ENCODE peak calls at places on chromosomes 11 and 22, in six cellular contexts. V is A549, X is fibroblast of mammary gland, J is tibial nerve, O is cardiac muscle cell, N is spleen. B is an unnamed sample.

GRCh38 chr22:26168199-26168915 is 905 bp upstream of the SEZ6L start:
- DNase-seq in O (no peak), N (no peak), X (no peak), J (no peak), V (no peak), B (no peak)

GRCh38 chr11:104051806-104052205 is 15.4 kb downstream of the DDI1 start:
- DNase-seq in X (no peak), N (no peak), O (no peak), V (no peak), J (no peak), B (no peak)

GRCh38 chr11:18455686-18456372 is at the start of gene LDHAL6A:
- DNase-seq in N (no peak), V (no peak), J (no peak), O (no peak), X (no peak), B (no peak)

GRCh38 chr11:43905788-43906187 is 25.2 kb downstream of the ALKBH3 start:
- DNase-seq in X (peak), O (no peak), V (no peak), N (no peak), J (no peak), B (no peak)

GRCh38 chr11:24932110-24933000 is 435.5 kb downstream of the LUZP2 start:
- DNase-seq in O (no peak), N (no peak), J (no peak), V (no peak), X (no peak), B (no peak)

GRCh38 chr11:72075756-72076155 is 4.6 kb downstream of the NUMA1 start:
- DNase-seq in X (no peak), J (no peak), O (no peak), V (no peak), N (no peak), B (no peak)

GRCh38 chr11:46202149-46202548 is 75.3 kb upstream of the CREB3L1 start:
- DNase-seq in N (no peak), O (no peak), J (no peak), X (no peak), V (no peak), B (no peak)

GRCh38 chr11:12842933-12843636 is 166.0 kb upstream of the RASSF10 start:
- DNase-seq in V (no peak), X (peak), O (peak), N (no peak), J (no peak), B (no peak)

GRCh38 chr11:45850446-45850845 is 3.2 kb downstream of the CRY2 start:
- DNase-seq in O (no peak), V (no peak), N (no peak), J (no peak), X (peak), B (no peak)

GRCh38 chr11:11757871-11758270 is 83.9 kb upstream of the USP47 start:
- DNase-seq in J (no peak), X (peak), V (no peak), N (no peak), O (no peak), B (no peak)

GRCh38 chr11:11567862-11568650 is 53.7 kb downstream of the GALNT18 start:
- DNase-seq in X (peak), N (no peak), J (no peak), O (no peak), V (no peak), B (no peak)

GRCh38 chr11:45334410-45334809 is 48.3 kb upstream of the SYT13 start:
- DNase-seq in V (no peak), N (no peak), X (no peak), O (no peak), J (no peak), B (no peak)

GRCh38 chr11:85827768-85828639 is 17.1 kb upstream of the SYTL2 start:
- DNase-seq in N (no peak), O (peak), J (no peak), X (peak), V (peak), B (peak)

GRCh38 chr11:118007040-118007439 is 20.8 kb downstream of the IL10RA start:
- DNase-seq in X (no peak), O (no peak), N (no peak), J (no peak), V (no peak), B (no peak)

GRCh38 chr11:60838132-60838531 is 3.8 kb upstream of the CCDC86 start:
- DNase-seq in O (peak), J (no peak), V (no peak), N (no peak), X (no peak), B (no peak)

GRCh38 chr11:116199182-116199581 is 573.6 kb downstream of the BUD13 start:
- DNase-seq in N (no peak), X (no peak), J (no peak), O (peak), V (no peak), B (no peak)

GRCh38 chr11:2838091-2838490 is 47.5 kb downstream of the CDKN1C start:
- DNase-seq in X (no peak), O (no peak), V (no peak), N (no peak), J (no peak), B (no peak)

GRCh38 chr11:3947084-3947483 is 91.6 kb downstream of the STIM1 start:
- DNase-seq in X (peak), V (no peak), J (peak), O (peak), N (no peak), B (no peak)

GRCh38 chr11:111819161-111820058 is 52.0 kb downstream of the ALG9 start:
- DNase-seq in X (peak), J (no peak), V (no peak), O (no peak), N (no peak), B (peak)

GRCh38 chr11:38296211-38296776 is 1698.3 kb upstream of the RAG2 start:
- DNase-seq in V (no peak), X (no peak), N (peak), O (no peak), J (no peak), B (no peak)

GRCh38 chr11:12220305-12220704 is 109.9 kb downstream of the MICAL2 start:
- DNase-seq in V (no peak), X (no peak), J (no peak), O (no peak), N (no peak), B (no peak)

GRCh38 chr11:37451903-37452302 is 853.9 kb upstream of the RAG2 start:
- DNase-seq in O (no peak), J (no peak), V (no peak), N (no peak), X (no peak), B (no peak)

GRCh38 chr11:1560011-1560579 is 12.0 kb downstream of the DUSP8 start:
- DNase-seq in X (no peak), J (no peak), O (no peak), V (no peak), N (peak), B (no peak)

GRCh38 chr11:33266418-33267215 is 9.4 kb downstream of the HIPK3 start:
- DNase-seq in V (no peak), X (peak), O (no peak), J (peak), N (no peak), B (peak)

GRCh38 chr22:50577987-50578775 is at the start of gene CPT1B:
- DNase-seq in J (no peak), X (peak), N (no peak), O (peak), V (no peak), B (no peak)

GRCh38 chr11:112343368-112344039 is 82.8 kb upstream of the PLET1 start:
- DNase-seq in O (no peak), X (peak), J (no peak), N (no peak), V (no peak), B (no peak)

GRCh38 chr22:47260551-47260950 is 498.1 kb downstream of the TBC1D22A start:
- DNase-seq in O (no peak), N (no peak), V (no peak), X (no peak), J (no peak), B (no peak)

GRCh38 chr11:125756050-125756449 is 10.0 kb downstream of the PATE1 start:
- DNase-seq in V (no peak), J (no peak), X (no peak), N (no peak), O (no peak), B (no peak)

GRCh38 chr22:35961480-35961902 is 67.1 kb downstream of the RBFOX2 start:
- DNase-seq in J (no peak), N (no peak), V (peak), X (peak), O (peak), B (no peak)

GRCh38 chr11:130580372-130580771 is 131.9 kb downstream of the ADAMTS15 start:
- DNase-seq in V (peak), J (no peak), N (no peak), X (peak), O (no peak), B (peak)

GRCh38 chr22:50530280-50530856 is 556 bp upstream of the TYMP start:
- DNase-seq in N (peak), O (no peak), V (peak), X (peak), J (peak), B (peak)

GRCh38 chr11:116515666-116516184 is 257.1 kb downstream of the BUD13 start:
- DNase-seq in O (no peak), X (no peak), J (no peak), V (no peak), N (no peak), B (no peak)

GRCh38 chr22:27377901-27378300 is 423.7 kb downstream of the MN1 start:
- DNase-seq in X (no peak), V (no peak), O (no peak), N (no peak), J (no peak), B (no peak)

GRCh38 chr11:67261942-67262681 is 4.2 kb upstream of the GRK2 start:
- DNase-seq in X (no peak), J (no peak), V (no peak), N (no peak), O (no peak), B (no peak)
- H3K4me3 ChIP-seq in X (no peak), J (no peak), V (no peak), N (no peak), O (no peak), B (no peak)

GRCh38 chr11:93645938-93646337 is 15.5 kb upstream of the CEP295 start:
- DNase-seq in V (no peak), J (no peak), N (no peak), O (no peak), X (no peak), B (no peak)

GRCh38 chr11:93651052-93651451 is 10.4 kb upstream of the CEP295 start:
- DNase-seq in O (no peak), X (no peak), J (no peak), V (no peak), N (no peak), B (no peak)

GRCh38 chr11:93652161-93652597 is 9.3 kb upstream of the CEP295 start:
- DNase-seq in O (peak), N (no peak), V (no peak), J (peak), X (peak), B (no peak)

GRCh38 chr11:93646399-93646798 is 15.1 kb upstream of the CEP295 start:
- DNase-seq in X (no peak), N (no peak), O (no peak), J (no peak), V (no peak), B (no peak)

GRCh38 chr11:93648168-93648567 is 13.3 kb upstream of the CEP295 start:
- DNase-seq in X (peak), N (no peak), O (peak), V (no peak), J (no peak), B (no peak)
- TF ChIP-seq CTCF in X (peak), N (no peak), O (peak), V (peak), J (no peak), B (peak)

DNA sequence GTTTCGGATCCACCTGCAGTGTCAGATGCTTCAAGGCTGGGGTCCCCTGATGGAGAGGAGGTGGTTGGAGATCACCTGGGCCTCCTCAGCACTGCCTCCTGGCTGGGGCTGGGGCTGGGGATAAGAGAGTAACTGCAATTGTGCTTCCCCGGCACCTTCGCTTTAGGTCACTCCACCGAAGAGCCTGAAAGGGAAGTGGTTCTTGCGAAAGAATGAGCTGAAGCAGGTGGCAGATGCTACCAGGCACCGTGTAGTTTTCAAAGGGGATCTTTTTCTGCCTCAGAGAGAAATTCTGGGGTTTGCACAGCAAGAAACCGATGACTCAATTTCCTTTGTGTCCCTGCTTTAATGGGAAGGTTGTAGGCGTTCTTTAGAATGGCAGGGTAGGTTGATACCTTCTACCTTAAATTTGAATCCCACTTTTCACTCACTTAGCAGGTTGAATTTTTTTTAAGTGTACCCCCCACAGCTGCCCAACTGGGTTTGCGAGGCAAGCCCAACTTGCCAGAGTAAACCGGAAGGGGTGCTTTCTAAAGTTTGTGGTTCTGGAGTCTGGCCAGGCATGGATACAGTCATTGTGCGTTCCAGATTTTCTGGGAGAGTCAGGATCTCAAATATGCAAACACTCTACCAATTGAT is 5.3 kb downstream of the CD44 start:
- DNase-seq in N (peak), X (peak), O (no peak), J (no peak), V (no peak), B (peak)
- H3K4me3 ChIP-seq in N (peak), X (peak), O (no peak), J (no peak), V (peak), B (peak)

GRCh38 chr22:43923631-43924548 is at the start of gene PNPLA3:
- DNase-seq in N (peak), O (peak), V (peak), J (peak), X (peak), B (no peak)
- TF ChIP-seq CTCF in N (no peak), O (peak), V (peak), J (no peak), X (no peak), B (peak)

GRCh38 chr22:41914611-41915034 is 251 bp downstream of the SHISA8 start:
- DNase-seq in V (no peak), N (peak), O (no peak), J (no peak), X (no peak), B (no peak)

GRCh38 chr22:41913842-41914534 is 886 bp downstream of the SHISA8 start:
- DNase-seq in O (peak), X (no peak), N (no peak), J (no peak), V (no peak), B (no peak)

GRCh38 chr22:41916745-41917358 is 2.0 kb upstream of the SHISA8 start:
- DNase-seq in X (no peak), O (no peak), V (no peak), J (no peak), N (peak), B (no peak)

GRCh38 chr22:41915783-41916493 is 1.1 kb upstream of the SHISA8 start:
- DNase-seq in V (no peak), N (no peak), X (no peak), J (no peak), O (no peak), B (no peak)

DNA sequence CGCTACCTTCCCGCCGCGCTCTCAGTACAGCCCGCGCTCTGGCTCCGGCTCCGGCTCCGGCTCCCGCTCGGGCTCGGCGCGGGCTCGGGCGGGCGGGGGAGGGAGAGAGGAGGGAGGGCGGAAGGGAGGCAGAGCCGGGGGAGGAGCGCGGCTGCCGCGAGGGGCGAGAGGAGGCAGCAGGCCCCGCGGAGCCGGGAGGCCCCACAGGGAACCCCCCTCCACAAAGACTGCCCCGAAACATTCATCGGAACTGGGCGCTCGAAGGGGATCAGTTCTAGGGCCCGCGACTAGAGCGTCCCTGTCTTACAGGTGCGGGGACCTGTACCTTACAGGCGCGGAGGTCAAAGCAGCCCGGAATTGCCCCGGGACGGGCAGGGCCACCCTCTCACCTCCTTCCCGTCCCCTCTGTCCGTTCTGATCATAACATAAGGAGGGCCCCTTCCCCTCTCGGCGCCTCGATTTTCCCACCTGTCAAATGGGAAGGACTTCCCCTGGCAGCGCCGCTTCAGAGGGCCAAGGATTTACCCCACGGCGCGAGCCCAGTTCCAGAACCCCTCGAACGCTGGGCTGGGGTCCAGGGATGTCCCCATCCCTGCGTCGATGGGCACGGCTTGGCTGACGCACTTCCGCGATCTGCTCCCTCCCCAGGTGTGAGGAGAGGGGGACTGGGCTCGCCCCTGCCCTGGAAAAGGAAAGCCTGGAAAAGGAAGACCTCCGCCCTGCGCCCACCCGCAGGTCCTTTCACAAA is at the start of gene SHISA8:
- DNase-seq in J (no peak), N (peak), O (peak), X (no peak), V (no peak), B (no peak)
- H3K4me3 ChIP-seq in J (peak), N (peak), O (peak), X (no peak), V (peak), B (no peak)

DNA sequence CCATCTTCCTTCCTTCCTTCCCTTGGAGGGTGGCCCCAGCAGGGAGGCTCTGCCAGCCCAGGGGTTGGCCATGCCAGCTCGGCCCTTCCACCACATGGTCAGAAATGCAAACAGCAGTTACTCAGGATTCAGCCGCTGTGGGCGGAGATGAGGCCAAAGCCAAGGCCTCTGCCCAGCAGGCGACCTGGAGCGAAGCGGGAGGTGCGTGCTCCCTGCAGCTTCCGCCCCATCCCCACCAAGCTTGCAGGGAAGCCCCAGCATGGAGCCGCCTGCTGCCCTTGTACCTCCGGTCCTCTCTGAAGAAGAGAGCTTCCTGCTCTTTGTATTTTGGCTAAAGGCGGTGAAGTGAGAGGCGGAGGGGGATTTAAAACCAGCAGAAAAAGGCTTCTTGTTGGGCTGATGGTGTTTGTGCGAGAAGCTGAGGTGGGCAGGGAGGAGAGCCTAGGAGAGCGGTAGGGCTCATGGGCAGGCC is 50.4 kb downstream of the ANO1 start:
- DNase-seq in X (no peak), N (no peak), J (no peak), V (peak), O (no peak), B (no peak)
- TF ChIP-seq CTCF in X (no peak), N (no peak), J (no peak), V (no peak), O (no peak), B (peak)

GRCh38 chr22:23011105-23011674 is 59.1 kb upstream of the GNAZ start:
- DNase-seq in N (no peak), J (no peak), X (no peak), V (no peak), O (no peak), B (no peak)

GRCh38 chr22:23008887-23009286 is 61.4 kb upstream of the GNAZ start:
- DNase-seq in N (no peak), J (no peak), O (no peak), X (no peak), V (no peak), B (no peak)

GRCh38 chr22:23010430-23010829 is 59.9 kb upstream of the GNAZ start:
- DNase-seq in X (no peak), N (no peak), J (no peak), O (no peak), V (no peak), B (no peak)

GRCh38 chr22:23012081-23012622 is 58.2 kb upstream of the GNAZ start:
- DNase-seq in O (no peak), X (no peak), V (no peak), J (no peak), N (no peak), B (no peak)

DNA sequence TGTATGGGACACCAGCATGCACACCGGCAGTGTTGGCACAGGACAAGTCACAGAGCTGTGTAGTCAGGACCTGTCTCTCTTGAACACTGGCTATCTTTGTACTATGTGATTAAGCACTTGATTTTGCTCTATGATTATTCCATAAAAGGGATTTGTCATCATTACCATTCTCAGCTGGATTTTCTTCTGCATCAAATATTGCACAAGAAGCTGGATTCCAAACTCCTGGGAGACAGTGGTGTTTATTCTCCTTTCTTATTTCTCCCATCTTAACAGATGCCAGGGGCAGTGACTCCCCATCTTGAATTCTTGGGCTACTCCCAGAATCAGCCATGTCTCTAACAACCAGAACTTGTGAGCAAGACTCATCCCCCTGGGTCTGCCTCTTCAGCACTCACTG is 62.5 kb upstream of the GNAZ start:
- DNase-seq in J (peak), X (no peak), N (no peak), O (no peak), V (no peak), B (no peak)
- H3K4me3 ChIP-seq in J (no peak), X (no peak), N (no peak), O (no peak), V (no peak), B (no peak)

GRCh38 chr11:84642500-84642899 is 984.6 kb downstream of the DLG2 start:
- DNase-seq in O (no peak), J (no peak), N (no peak), V (no peak), X (no peak), B (no peak)
- TF ChIP-seq CTCF in O (no peak), J (no peak), N (no peak), V (no peak), X (no peak), B (no peak)